ENCODE peak calls at places on chromosomes 3 and 15, in four cellular contexts. C is HCT116, J is K562, D is HepG2. E is an unnamed sample.

GRCh38 chr3:169299129-169299528 is 364.4 kb downstream of the MECOM start:
- DNase-seq in C (no peak), J (no peak), D (no peak), E (no peak)

GRCh38 chr15:23039917-23040281 is 530 bp upstream of the TUBGCP5 start:
- DNase-seq in C (no peak), J (no peak), D (no peak), E (no peak)

GRCh38 chr3:154122096-154122911 is 1.1 kb downstream of the ARHGEF26 start:
- DNase-seq in C (no peak), J (no peak), D (no peak), E (no peak)

GRCh38 chr15:41870689-41871081 is 23.2 kb downstream of the SPTBN5 start:
- DNase-seq in C (no peak), J (no peak), D (no peak), E (peak)

GRCh38 chr3:73299184-73299691 is 237.8 kb downstream of the EBLN2 start:
- DNase-seq in C (no peak), J (no peak), D (no peak), E (no peak)

GRCh38 chr15:101048191-101049011 is 129.2 kb downstream of the LRRK1 start:
- DNase-seq in C (no peak), J (no peak), D (no peak), E (no peak)

GRCh38 chr3:193347507-193348501 is 30.7 kb downstream of the ATP13A5 start:
- DNase-seq in C (no peak), J (no peak), D (no peak), E (no peak)

GRCh38 chr3:115350606-115351005 is 203.5 kb upstream of the ZBTB20 start:
- DNase-seq in C (no peak), J (no peak), D (no peak), E (no peak)

GRCh38 chr3:168047190-168047795 is 48.4 kb downstream of the GOLIM4 start:
- DNase-seq in C (peak), J (peak), D (peak), E (peak)

GRCh38 chr15:63484433-63484832 is 20.0 kb upstream of the USP3 start:
- DNase-seq in C (no peak), J (no peak), D (no peak), E (no peak)

GRCh38 chr3:72665701-72666443 is 182.4 kb downstream of the SHQ1 start:
- DNase-seq in C (no peak), J (peak), D (no peak), E (no peak)

GRCh38 chr3:111980716-111981456 is 2.1 kb downstream of the ABHD10 start:
- DNase-seq in C (no peak), J (no peak), D (no peak), E (no peak)

GRCh38 chr15:96345560-96346389 is 15.3 kb downstream of the NR2F2 start:
- DNase-seq in C (no peak), J (no peak), D (peak), E (no peak)

GRCh38 chr15:59169337-59169736 is 37.3 kb upstream of the LDHAL6B start:
- DNase-seq in C (no peak), J (no peak), D (no peak), E (no peak)

GRCh38 chr3:128987297-128987696 is 6.6 kb downstream of the CFAP92 start:
- DNase-seq in C (no peak), J (no peak), D (no peak), E (no peak)

GRCh38 chr3:27022096-27022761 is 347.0 kb downstream of the NEK10 start:
- DNase-seq in C (no peak), J (no peak), D (no peak), E (no peak)

GRCh38 chr15:81038975-81039607 is 38.4 kb downstream of the TLNRD1 start:
- DNase-seq in C (no peak), J (no peak), D (peak), E (no peak)

GRCh38 chr3:141992512-141992911 is 116.1 kb downstream of the ATP1B3 start:
- DNase-seq in C (no peak), J (no peak), D (no peak), E (no peak)

GRCh38 chr3:189563841-189564563 is 67.2 kb upstream of the TP63 start:
- DNase-seq in C (no peak), J (no peak), D (no peak), E (peak)

GRCh38 chr15:55589297-55589696 is 1.2 kb upstream of the PYGO1 start:
- DNase-seq in C (no peak), J (no peak), D (no peak), E (no peak)

GRCh38 chr3:39870706-39871105 is 61.3 kb downstream of the MYRIP start:
- DNase-seq in C (no peak), J (no peak), D (no peak), E (no peak)

GRCh38 chr3:196941846-196942225 is 492 bp downstream of the NCBP2 start:
- DNase-seq in C (no peak), J (peak), D (no peak), E (no peak)

GRCh38 chr3:172065534-172065933 is 26.2 kb downstream of the FNDC3B start:
- DNase-seq in C (no peak), J (no peak), D (no peak), E (no peak)

GRCh38 chr3:87333393-87333892 is 57.1 kb upstream of the POU1F1 start:
- DNase-seq in C (peak), J (no peak), D (peak), E (peak)

GRCh38 chr3:128011140-128011539 is 41.1 kb upstream of the SEC61A1 start:
- DNase-seq in C (peak), J (peak), D (peak), E (no peak)

GRCh38 chr3:6803652-6804051 is 57.3 kb upstream of the GRM7 start:
- DNase-seq in C (no peak), J (no peak), D (no peak), E (no peak)

GRCh38 chr3:6805236-6805635 is 55.7 kb upstream of the GRM7 start:
- DNase-seq in C (no peak), J (no peak), D (no peak), E (no peak)

GRCh38 chr3:6799264-6799915 is 61.5 kb upstream of the GRM7 start:
- DNase-seq in C (peak), J (peak), D (peak), E (peak)
- TF ChIP-seq TCF7L2 in C (no peak), J (no peak), D (no peak), E (no peak)

GRCh38 chr3:100106094-100106493 is 8.2 kb downstream of the FILIP1L start:
- DNase-seq in C (no peak), J (no peak), D (no peak), E (no peak)
- TF ChIP-seq TCF7L2 in C (no peak), J (no peak), D (no peak), E (no peak)

GRCh38 chr3:117671707-117672318 is 962.2 kb downstream of the TUSC7 start:
- DNase-seq in C (no peak), J (no peak), D (no peak), E (no peak)
- TF ChIP-seq TCF7L2 in C (no peak), J (no peak), D (no peak), E (no peak)

GRCh38 chr3:45272828-45273470 is 46.9 kb upstream of the TMEM158 start:
- DNase-seq in C (no peak), J (no peak), D (no peak), E (no peak)
- TF ChIP-seq TCF7L2 in C (no peak), J (no peak), D (no peak), E (no peak)

E was measured in Panc1.